ENCODE peak calls at places on chromosome 1, in six cellular contexts. One of them, this sample, is unnamed.

GRCh38 chr1:24022611-24023359 is 42.7 kb upstream of the SRSF10 start:
- DNase-seq in right lobe of liver: no peak
- DNase-seq in OCI-LY7: no peak
- DNase-seq in WTC11: no peak
- DNase-seq in breast epithelium: no peak
- DNase-seq in tibial artery: no peak
- DNase-seq in this sample: no peak

GRCh38 chr1:64051801-64052200 is 151.6 kb upstream of the UBE2U start:
- DNase-seq in OCI-LY7: no peak
- DNase-seq in breast epithelium: no peak
- DNase-seq in tibial artery: no peak
- DNase-seq in right lobe of liver: no peak
- DNase-seq in WTC11: no peak
- DNase-seq in this sample: no peak

GRCh38 chr1:114540202-114540601 is 29.2 kb upstream of the TRIM33 start:
- DNase-seq in OCI-LY7: no peak
- DNase-seq in breast epithelium: no peak
- DNase-seq in right lobe of liver: no peak
- DNase-seq in WTC11: no peak
- DNase-seq in tibial artery: no peak
- DNase-seq in this sample: no peak

GRCh38 chr1:69258842-69259241 is 308.9 kb upstream of the LRRC7 start:
- DNase-seq in breast epithelium: no peak
- DNase-seq in WTC11: no peak
- DNase-seq in OCI-LY7: no peak
- DNase-seq in tibial artery: no peak
- DNase-seq in right lobe of liver: no peak
- DNase-seq in this sample: no peak

GRCh38 chr1:117613969-117614865 is 8.4 kb downstream of the TENT5C start:
- DNase-seq in WTC11: no peak
- DNase-seq in tibial artery: no peak
- DNase-seq in OCI-LY7: no peak
- DNase-seq in breast epithelium: no peak
- DNase-seq in right lobe of liver: no peak
- DNase-seq in this sample: no peak

GRCh38 chr1:22428672-22429071 is 23.0 kb upstream of the ZBTB40 start:
- DNase-seq in OCI-LY7: peak
- DNase-seq in WTC11: no peak
- DNase-seq in right lobe of liver: no peak
- DNase-seq in breast epithelium: no peak
- DNase-seq in tibial artery: no peak
- DNase-seq in this sample: no peak

GRCh38 chr1:7223334-7224080 is 438.3 kb downstream of the CAMTA1 start:
- DNase-seq in right lobe of liver: no peak
- DNase-seq in tibial artery: no peak
- DNase-seq in OCI-LY7: no peak
- DNase-seq in WTC11: no peak
- DNase-seq in breast epithelium: no peak
- DNase-seq in this sample: no peak

GRCh38 chr1:230185076-230186001 is 118.3 kb downstream of the GALNT2 start:
- DNase-seq in breast epithelium: no peak
- DNase-seq in tibial artery: no peak
- DNase-seq in right lobe of liver: no peak
- DNase-seq in OCI-LY7: no peak
- DNase-seq in WTC11: no peak
- DNase-seq in this sample: no peak

GRCh38 chr1:15758953-15759661 is 512 bp downstream of the FBLIM1 start:
- DNase-seq in right lobe of liver: no peak
- DNase-seq in WTC11: peak
- DNase-seq in OCI-LY7: no peak
- DNase-seq in breast epithelium: no peak
- DNase-seq in tibial artery: no peak
- DNase-seq in this sample: no peak
- TF ChIP-seq CTCF in right lobe of liver: no peak
- TF ChIP-seq CTCF in WTC11: no peak
- TF ChIP-seq CTCF in OCI-LY7: no peak
- TF ChIP-seq CTCF in breast epithelium: no peak
- TF ChIP-seq CTCF in tibial artery: no peak
- TF ChIP-seq CTCF in this sample: no peak

GRCh38 chr1:180779584-180779983 is 133.1 kb upstream of the KIAA1614 start:
- DNase-seq in breast epithelium: no peak
- DNase-seq in OCI-LY7: no peak
- DNase-seq in tibial artery: no peak
- DNase-seq in WTC11: no peak
- DNase-seq in right lobe of liver: no peak
- DNase-seq in this sample: no peak

GRCh38 chr1:180781718-180782117 is 131.0 kb upstream of the KIAA1614 start:
- DNase-seq in WTC11: no peak
- DNase-seq in tibial artery: no peak
- DNase-seq in right lobe of liver: no peak
- DNase-seq in OCI-LY7: no peak
- DNase-seq in breast epithelium: no peak
- DNase-seq in this sample: no peak

GRCh38 chr1:180777072-180777689 is 135.5 kb upstream of the KIAA1614 start:
- DNase-seq in tibial artery: no peak
- DNase-seq in WTC11: no peak
- DNase-seq in breast epithelium: no peak
- DNase-seq in right lobe of liver: no peak
- DNase-seq in OCI-LY7: no peak
- DNase-seq in this sample: no peak

GRCh38 chr1:180775801-180776200 is 136.9 kb upstream of the KIAA1614 start:
- DNase-seq in tibial artery: no peak
- DNase-seq in breast epithelium: no peak
- DNase-seq in right lobe of liver: no peak
- DNase-seq in WTC11: no peak
- DNase-seq in OCI-LY7: no peak
- DNase-seq in this sample: no peak

DNA sequence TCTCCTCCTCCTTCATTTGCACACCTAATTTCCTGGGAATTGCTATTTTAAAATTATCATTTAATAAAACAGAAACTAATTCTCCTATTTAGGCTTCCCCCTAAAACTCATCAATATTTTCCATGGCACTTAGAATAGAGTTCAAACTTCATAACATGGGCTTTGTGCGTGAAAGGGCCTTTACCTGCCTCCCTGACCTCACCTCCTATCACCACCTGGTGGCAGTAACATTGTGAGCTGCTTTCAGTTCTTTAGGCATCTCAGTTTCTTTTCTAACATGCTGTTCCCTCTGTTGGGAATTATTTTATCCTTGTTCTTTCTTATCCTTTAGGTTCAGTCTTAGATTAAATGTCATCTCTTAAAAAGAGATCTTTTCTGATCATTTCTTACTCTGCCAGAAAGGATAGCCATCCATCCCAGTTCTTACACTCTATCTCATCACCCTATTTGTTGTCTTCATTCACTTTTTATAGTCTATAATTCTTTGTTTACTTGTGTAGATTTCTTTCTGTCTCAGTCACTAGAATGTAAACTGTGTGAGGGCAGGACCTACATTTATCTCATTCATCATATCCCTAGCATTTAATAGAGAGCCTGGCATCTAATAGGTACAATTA is 133.8 kb upstream of the KIAA1614 start:
- DNase-seq in WTC11: peak
- DNase-seq in tibial artery: no peak
- DNase-seq in OCI-LY7: peak
- DNase-seq in breast epithelium: no peak
- DNase-seq in right lobe of liver: no peak
- DNase-seq in this sample: no peak
- TF ChIP-seq CTCF in WTC11: peak
- TF ChIP-seq CTCF in tibial artery: no peak
- TF ChIP-seq CTCF in OCI-LY7: peak
- TF ChIP-seq CTCF in breast epithelium: no peak
- TF ChIP-seq CTCF in right lobe of liver: peak
- TF ChIP-seq CTCF in this sample: peak

DNA sequence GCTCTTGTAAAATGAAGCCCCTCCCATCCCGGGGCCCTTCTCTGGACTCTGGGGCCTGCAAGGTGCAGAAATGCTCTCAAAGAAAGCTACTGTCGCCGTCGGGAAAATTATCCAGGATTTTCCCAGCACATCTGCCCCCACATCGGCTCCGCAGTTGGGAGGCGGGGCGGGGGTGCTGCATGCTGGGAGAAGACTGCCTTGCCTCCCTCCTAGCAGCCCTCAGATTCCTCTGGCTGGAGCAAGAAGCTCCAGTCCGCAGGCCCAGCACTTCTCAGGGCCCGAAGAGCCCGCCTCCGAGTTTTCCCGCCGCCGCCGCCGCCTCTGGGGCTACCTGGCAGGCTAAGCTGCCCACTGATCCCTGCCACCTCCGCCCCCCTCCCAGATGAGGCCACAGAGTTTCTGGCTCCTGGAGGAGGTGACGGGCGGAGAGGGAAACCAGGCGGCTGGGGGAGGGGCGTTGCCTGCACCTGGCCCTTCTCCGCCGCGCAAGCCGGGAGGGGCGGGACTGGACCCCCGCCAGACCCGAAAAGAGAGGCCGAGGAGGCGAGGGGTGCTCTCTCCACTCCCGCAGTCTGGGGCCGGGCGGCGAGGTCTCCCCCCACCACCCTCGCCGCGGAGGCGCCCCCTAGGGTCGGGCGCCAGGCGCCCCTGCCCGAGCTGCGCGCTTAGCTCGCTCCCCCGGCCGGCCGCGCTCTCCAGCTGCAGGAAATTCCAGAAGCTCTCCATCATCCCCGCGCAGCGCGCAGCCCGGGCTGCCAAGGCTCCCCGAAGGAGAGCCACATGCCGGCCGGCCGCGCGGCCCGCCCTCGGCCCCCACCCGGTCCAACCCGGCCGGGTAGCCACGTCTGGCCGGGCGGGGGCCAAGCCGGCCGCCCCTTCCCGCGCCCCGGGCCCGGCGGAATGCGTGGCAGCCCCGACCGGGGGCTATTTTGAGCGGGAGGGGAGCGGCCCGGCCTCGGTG is 28.8 kb downstream of the AHDC1 start:
- DNase-seq in breast epithelium: no peak
- DNase-seq in right lobe of liver: peak
- DNase-seq in tibial artery: peak
- DNase-seq in WTC11: peak
- DNase-seq in OCI-LY7: no peak
- DNase-seq in this sample: peak
- TF ChIP-seq CTCF in breast epithelium: no peak
- TF ChIP-seq CTCF in right lobe of liver: peak
- TF ChIP-seq CTCF in tibial artery: peak
- TF ChIP-seq CTCF in WTC11: peak
- TF ChIP-seq CTCF in OCI-LY7: peak
- TF ChIP-seq CTCF in this sample: no peak

GRCh38 chr1:87473203-87473661 is 144.6 kb downstream of the LMO4 start:
- DNase-seq in WTC11: no peak
- DNase-seq in right lobe of liver: no peak
- DNase-seq in breast epithelium: no peak
- DNase-seq in OCI-LY7: no peak
- DNase-seq in tibial artery: no peak
- DNase-seq in this sample: no peak

GRCh38 chr1:87474098-87474497 is 145.4 kb downstream of the LMO4 start:
- DNase-seq in tibial artery: no peak
- DNase-seq in breast epithelium: no peak
- DNase-seq in WTC11: no peak
- DNase-seq in right lobe of liver: no peak
- DNase-seq in OCI-LY7: no peak
- DNase-seq in this sample: no peak

GRCh38 chr1:87472716-87473115 is 144.0 kb downstream of the LMO4 start:
- DNase-seq in breast epithelium: no peak
- DNase-seq in right lobe of liver: no peak
- DNase-seq in OCI-LY7: no peak
- DNase-seq in tibial artery: no peak
- DNase-seq in WTC11: no peak
- DNase-seq in this sample: no peak

DNA sequence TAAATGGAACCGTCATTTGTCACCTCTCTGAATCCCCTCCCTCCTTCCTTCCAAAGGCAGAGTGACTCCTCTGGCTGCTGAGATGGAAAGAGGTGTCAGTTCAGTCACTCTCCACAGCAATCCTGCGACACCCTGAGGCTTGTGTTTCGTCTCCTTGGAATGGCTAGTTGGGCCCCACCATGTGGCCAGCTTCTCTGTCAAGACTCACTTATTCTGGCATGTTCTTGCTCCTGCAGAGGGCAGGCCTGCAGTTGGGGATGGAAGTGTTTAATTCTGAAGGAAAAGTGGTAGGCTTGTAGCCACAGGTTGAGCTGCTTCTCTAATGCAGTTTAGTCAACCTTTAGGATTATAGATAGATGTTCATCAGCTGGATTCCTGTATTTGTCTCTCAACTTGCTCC is 149.6 kb downstream of the LMO4 start:
- DNase-seq in breast epithelium: no peak
- DNase-seq in right lobe of liver: no peak
- DNase-seq in OCI-LY7: no peak
- DNase-seq in WTC11: peak
- DNase-seq in tibial artery: no peak
- DNase-seq in this sample: no peak
- TF ChIP-seq CTCF in breast epithelium: no peak
- TF ChIP-seq CTCF in right lobe of liver: no peak
- TF ChIP-seq CTCF in OCI-LY7: no peak
- TF ChIP-seq CTCF in WTC11: no peak
- TF ChIP-seq CTCF in tibial artery: no peak
- TF ChIP-seq CTCF in this sample: no peak

GRCh38 chr1:43776043-43776761 is 68.9 kb downstream of the ST3GAL3 start:
- DNase-seq in OCI-LY7: no peak
- DNase-seq in breast epithelium: no peak
- DNase-seq in tibial artery: no peak
- DNase-seq in WTC11: no peak
- DNase-seq in right lobe of liver: no peak
- DNase-seq in this sample: no peak
- TF ChIP-seq CTCF in OCI-LY7: no peak
- TF ChIP-seq CTCF in breast epithelium: no peak
- TF ChIP-seq CTCF in tibial artery: no peak
- TF ChIP-seq CTCF in WTC11: no peak
- TF ChIP-seq CTCF in right lobe of liver: no peak
- TF ChIP-seq CTCF in this sample: no peak

GRCh38 chr1:87506147-87506546 is 177.5 kb downstream of the LMO4 start:
- DNase-seq in WTC11: no peak
- DNase-seq in right lobe of liver: no peak
- DNase-seq in tibial artery: no peak
- DNase-seq in breast epithelium: no peak
- DNase-seq in OCI-LY7: no peak
- DNase-seq in this sample: no peak

GRCh38 chr1:87495870-87496269 is 167.2 kb downstream of the LMO4 start:
- DNase-seq in breast epithelium: no peak
- DNase-seq in WTC11: no peak
- DNase-seq in tibial artery: peak
- DNase-seq in OCI-LY7: no peak
- DNase-seq in right lobe of liver: no peak
- DNase-seq in this sample: no peak

GRCh38 chr1:87497804-87498203 is 169.1 kb downstream of the LMO4 start:
- DNase-seq in breast epithelium: no peak
- DNase-seq in right lobe of liver: no peak
- DNase-seq in tibial artery: no peak
- DNase-seq in OCI-LY7: no peak
- DNase-seq in WTC11: no peak
- DNase-seq in this sample: no peak

GRCh38 chr1:87501738-87502137 is 173.1 kb downstream of the LMO4 start:
- DNase-seq in tibial artery: no peak
- DNase-seq in right lobe of liver: no peak
- DNase-seq in WTC11: no peak
- DNase-seq in OCI-LY7: no peak
- DNase-seq in breast epithelium: no peak
- DNase-seq in this sample: no peak
- TF ChIP-seq CTCF in tibial artery: no peak
- TF ChIP-seq CTCF in right lobe of liver: no peak
- TF ChIP-seq CTCF in WTC11: no peak
- TF ChIP-seq CTCF in OCI-LY7: no peak
- TF ChIP-seq CTCF in breast epithelium: no peak
- TF ChIP-seq CTCF in this sample: no peak